ENCODE peak calls at places on chromosomes 2 and 18, in nine cellular contexts. I is hepatocyte, P is GM23248, O is PC-3, J is MM.1S, N is HCT116, Q is OCI-LY7, U is GM23338, E is SK-N-SH. W is an unnamed sample.

GRCh38 chr2:47225061-47225783 is 70.1 kb upstream of the STPG4 start:
- DNase-seq in I (peak; percentile 87), P (peak; percentile 47), O (peak; percentile 79), J (no peak), N (peak; percentile 3), Q (no peak), U (no peak), E (peak; percentile 63), W (no peak)

GRCh38 chr2:42854207-42854818 is 61.9 kb upstream of the HAAO start:
- DNase-seq in I (no peak), P (peak; percentile 73), O (no peak), J (no peak), N (no peak), Q (no peak), U (no peak), E (no peak), W (peak; percentile 49)

GRCh38 chr2:205245001-205245400 is 437.3 kb upstream of the NRP2 start:
- DNase-seq in I (no peak), P (peak; percentile 28), O (no peak), J (no peak), N (no peak), Q (no peak), U (no peak), E (no peak), W (no peak)

GRCh38 chr18:8854962-8855361 is 149.6 kb downstream of the MTCL1 start:
- DNase-seq in I (no peak), P (no peak), O (no peak), J (no peak), N (no peak), Q (no peak), U (no peak), E (no peak), W (no peak)

GRCh38 chr18:70553961-70554325 is 265.1 kb downstream of the SOCS6 start:
- DNase-seq in I (no peak), P (peak; percentile 1), O (no peak), J (no peak), N (no peak), Q (no peak), U (no peak), E (peak; percentile 34), W (peak; percentile 16)

GRCh38 chr2:177984739-177985138 is 87.8 kb downstream of the PDE11A start:
- DNase-seq in I (peak; percentile 23), P (peak; percentile 50), O (peak; percentile 12), J (no peak), N (no peak), Q (no peak), U (no peak), E (peak; percentile 20), W (no peak)

GRCh38 chr2:68807821-68808266 is 63.4 kb downstream of the BMP10 start:
- DNase-seq in I (peak; percentile 18), P (peak; percentile 46), O (peak; percentile 38), J (no peak), N (no peak), Q (no peak), U (no peak), E (no peak), W (no peak)

GRCh38 chr2:220096406-220096805 is 469.0 kb downstream of the SLC4A3 start:
- DNase-seq in I (no peak), P (peak; percentile 27), O (peak; percentile 18), J (no peak), N (no peak), Q (no peak), U (no peak), E (no peak), W (no peak)

GRCh38 chr2:183868707-183869106 is 729.6 kb upstream of the ZNF804A start:
- DNase-seq in I (no peak), P (peak; percentile 10), O (peak; percentile 93), J (no peak), N (no peak), Q (no peak), U (no peak), E (no peak), W (no peak)

GRCh38 chr2:3806730-3807129 is 103.4 kb downstream of the DCDC2C start:
- DNase-seq in I (no peak), P (no peak), O (no peak), J (no peak), N (no peak), Q (no peak), U (no peak), E (no peak), W (no peak)

GRCh38 chr18:7300971-7301553 is 70.2 kb downstream of the LRRC30 start:
- DNase-seq in I (no peak), P (no peak), O (peak; percentile 83), J (no peak), N (no peak), Q (no peak), U (no peak), E (no peak), W (no peak)

GRCh38 chr18:47163241-47163640 is 12.9 kb downstream of the IER3IP1 start:
- DNase-seq in I (no peak), P (peak; percentile 90), O (no peak), J (peak; percentile 48), N (no peak), Q (no peak), U (no peak), E (no peak), W (no peak)

GRCh38 chr2:25586726-25587144 is 86.6 kb downstream of the DTNB start:
- DNase-seq in I (no peak), P (no peak), O (no peak), J (no peak), N (no peak), Q (no peak), U (peak; percentile 26), E (peak; percentile 78), W (peak; percentile 12)

GRCh38 chr2:76323381-76323780 is 612.7 kb upstream of the GCFC2 start:
- DNase-seq in I (no peak), P (no peak), O (no peak), J (no peak), N (no peak), Q (no peak), U (no peak), E (peak; percentile 38), W (no peak)

GRCh38 chr18:10525563-10526210 is at the start of gene NAPG:
- DNase-seq in I (peak; percentile 96), P (peak; percentile 96), O (peak; percentile 93), J (peak; percentile 95), N (peak; percentile 83), Q (peak; percentile 95), U (peak; percentile 92), E (peak; percentile 97), W (peak; percentile 96)
- TF ChIP-seq EZH2phosphoT487 in I (no peak), P (no peak), O (no peak), J (no peak), N (no peak), Q (no peak), U (no peak), E (no peak), W (no peak)

GRCh38 chr2:156653670-156654069 is 217.5 kb downstream of the GPD2 start:
- DNase-seq in I (no peak), P (no peak), O (peak; percentile 72), J (no peak), N (no peak), Q (no peak), U (no peak), E (no peak), W (no peak)

GRCh38 chr2:156659694-156660093 is 223.5 kb downstream of the GPD2 start:
- DNase-seq in I (no peak), P (no peak), O (no peak), J (no peak), N (no peak), Q (no peak), U (no peak), E (no peak), W (peak; percentile 7)

DNA sequence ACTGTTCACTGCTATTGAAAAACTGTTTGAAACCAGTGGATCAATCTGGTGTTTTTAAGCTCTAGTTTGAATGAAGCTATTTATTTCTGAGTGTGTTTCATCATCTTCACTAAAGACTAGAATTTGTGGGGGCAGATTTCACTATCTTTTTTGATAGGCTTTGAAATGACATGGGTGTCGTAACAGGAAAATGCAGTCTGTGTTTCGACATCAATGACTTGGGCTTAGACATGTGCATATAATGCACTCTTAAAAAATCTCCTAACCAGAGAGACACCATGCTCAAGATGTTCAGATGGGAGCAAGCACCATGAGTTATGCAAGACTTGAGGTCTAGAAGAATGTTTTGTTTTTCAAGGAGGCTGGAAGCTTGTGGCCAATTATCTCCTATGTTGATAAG is 221.6 kb downstream of the GPD2 start:
- DNase-seq in I (no peak), P (no peak), O (no peak), J (no peak), N (no peak), Q (no peak), U (no peak), E (no peak), W (no peak)
- TF ChIP-seq EZH2phosphoT487 in I (no peak), P (no peak), O (no peak), J (no peak), N (no peak), Q (no peak), U (no peak), E (no peak), W (no peak)

GRCh38 chr2:38066415-38066814 is 9.5 kb downstream of the CYP1B1 start:
- DNase-seq in I (no peak), P (no peak), O (no peak), J (no peak), N (no peak), Q (no peak), U (no peak), E (no peak), W (no peak)

GRCh38 chr2:38065502-38066135 is 10.3 kb downstream of the CYP1B1 start:
- DNase-seq in I (no peak), P (no peak), O (no peak), J (no peak), N (no peak), Q (no peak), U (peak; percentile 31), E (no peak), W (peak; percentile 54)

GRCh38 chr2:38060206-38060605 is 15.7 kb downstream of the CYP1B1 start:
- DNase-seq in I (no peak), P (no peak), O (no peak), J (no peak), N (no peak), Q (no peak), U (no peak), E (no peak), W (no peak)

GRCh38 chr2:38068228-38068627 is 7.7 kb downstream of the CYP1B1 start:
- DNase-seq in I (no peak), P (peak; percentile 34), O (no peak), J (no peak), N (no peak), Q (no peak), U (no peak), E (peak; percentile 78), W (no peak)

GRCh38 chr2:38064805-38065501 is 11.0 kb downstream of the CYP1B1 start:
- DNase-seq in I (no peak), P (no peak), O (no peak), J (no peak), N (no peak), Q (no peak), U (no peak), E (no peak), W (no peak)
- TF ChIP-seq EZH2phosphoT487 in I (no peak), P (no peak), O (no peak), J (no peak), N (no peak), Q (no peak), U (no peak), E (no peak), W (no peak)

DNA sequence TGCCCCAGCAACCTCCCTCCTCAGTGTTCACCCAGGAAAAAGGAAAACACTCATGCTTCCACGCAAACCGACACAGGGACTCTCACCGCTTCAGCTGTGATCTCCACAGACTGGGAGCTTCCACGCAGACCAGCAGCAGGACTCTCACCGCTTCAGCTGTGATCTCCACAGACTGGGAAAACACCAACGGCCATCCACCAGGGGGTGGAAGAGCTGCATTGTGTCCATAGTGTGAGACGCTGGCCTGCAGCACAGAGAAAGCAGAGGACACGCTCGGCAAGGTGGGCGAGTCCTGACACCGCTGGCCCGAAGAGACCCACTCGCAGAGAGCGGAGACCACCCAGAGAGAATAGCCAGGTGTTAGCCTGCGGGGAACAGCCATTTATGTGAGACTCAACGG is 42.5 kb upstream of the NFATC1 start:
- DNase-seq in I (no peak), P (no peak), O (peak; percentile 28), J (no peak), N (no peak), Q (no peak), U (peak; percentile 61), E (peak; percentile 48), W (peak; percentile 53)
- TF ChIP-seq EZH2phosphoT487 in I (no peak), P (no peak), O (no peak), J (no peak), N (no peak), Q (no peak), U (no peak), E (no peak), W (no peak)

W was measured in neural progenitor cell.